ENCODE peak calls at places on chromosomes 6 and 20, in five cellular contexts. One of them, this sample, is unnamed.

GRCh38 chr20:8007490-8007889 is 12.1 kb downstream of the TMX4 start:
- DNase-seq in stimulated activated naive CD4-positive, alpha-beta T cell: no peak
- DNase-seq in natural killer cell: no peak
- DNase-seq in GM23338: no peak
- DNase-seq in GM23248: no peak
- DNase-seq in this sample: peak

GRCh38 chr6:87799651-87800050 is 97.6 kb upstream of the AKIRIN2 start:
- DNase-seq in GM23338: no peak
- DNase-seq in stimulated activated naive CD4-positive, alpha-beta T cell: no peak
- DNase-seq in natural killer cell: no peak
- DNase-seq in GM23248: no peak
- DNase-seq in this sample: no peak

GRCh38 chr20:5197847-5198650 is 71.2 kb downstream of the CDS2 start:
- DNase-seq in GM23248: no peak
- DNase-seq in stimulated activated naive CD4-positive, alpha-beta T cell: no peak
- DNase-seq in natural killer cell: no peak
- DNase-seq in GM23338: no peak
- DNase-seq in this sample: no peak

GRCh38 chr6:20906938-20907337 is 372.7 kb downstream of the CDKAL1 start:
- DNase-seq in GM23248: peak
- DNase-seq in GM23338: no peak
- DNase-seq in natural killer cell: no peak
- DNase-seq in stimulated activated naive CD4-positive, alpha-beta T cell: no peak
- DNase-seq in this sample: no peak

GRCh38 chr6:154249499-154250298 is 106.9 kb downstream of the IPCEF1 start:
- DNase-seq in GM23248: no peak
- DNase-seq in GM23338: no peak
- DNase-seq in stimulated activated naive CD4-positive, alpha-beta T cell: peak
- DNase-seq in natural killer cell: no peak
- DNase-seq in this sample: no peak

GRCh38 chr6:122014961-122015360 is 384.5 kb upstream of the HSF2 start:
- DNase-seq in GM23248: peak
- DNase-seq in natural killer cell: no peak
- DNase-seq in stimulated activated naive CD4-positive, alpha-beta T cell: no peak
- DNase-seq in GM23338: no peak
- DNase-seq in this sample: no peak

GRCh38 chr6:156984178-156984738 is 207.1 kb downstream of the ARID1B start:
- DNase-seq in GM23338: no peak
- DNase-seq in GM23248: no peak
- DNase-seq in stimulated activated naive CD4-positive, alpha-beta T cell: no peak
- DNase-seq in natural killer cell: no peak
- DNase-seq in this sample: peak

GRCh38 chr6:65289491-65289890 is 417.5 kb downstream of the EYS start:
- DNase-seq in stimulated activated naive CD4-positive, alpha-beta T cell: no peak
- DNase-seq in GM23248: no peak
- DNase-seq in GM23338: no peak
- DNase-seq in natural killer cell: no peak
- DNase-seq in this sample: peak

GRCh38 chr6:15577550-15578171 is 85.2 kb downstream of the DTNBP1 start:
- DNase-seq in GM23248: no peak
- DNase-seq in natural killer cell: no peak
- DNase-seq in GM23338: no peak
- DNase-seq in stimulated activated naive CD4-positive, alpha-beta T cell: no peak
- DNase-seq in this sample: no peak

This sample was measured in mesendoderm.